ENCODE peak calls at places on chromosomes 12 and 14, in four cellular contexts. O, C, I and L are unnamed samples.

GRCh38 chr12:76144253-76144564 is 59.7 kb upstream of the NAP1L1 start:
- DNase-seq in O (no peak), C (no peak), I (no peak), L (no peak)

GRCh38 chr14:49924852-49925251 is 32.0 kb downstream of the ARF6 start:
- DNase-seq in O (no peak), C (no peak), I (no peak), L (no peak)

GRCh38 chr12:57097554-57097835 is 8.6 kb downstream of the NAB2 start:
- DNase-seq in O (no peak), C (no peak), I (no peak), L (no peak)

GRCh38 chr12:119075222-119075787 is 94.0 kb downstream of the SRRM4 start:
- DNase-seq in O (no peak), C (no peak), I (no peak), L (no peak)

GRCh38 chr14:56554301-56554700 is 25.3 kb upstream of the TMEM260 start:
- DNase-seq in O (no peak), C (no peak), I (no peak), L (no peak)

GRCh38 chr14:95480109-95480886 is 36.2 kb downstream of the SYNE3 start:
- DNase-seq in O (peak; percentile 63), C (no peak), I (no peak), L (no peak)

GRCh38 chr14:72678360-72678759 is 215.5 kb downstream of the DPF3 start:
- DNase-seq in O (no peak), C (no peak), I (no peak), L (no peak)

GRCh38 chr12:132262256-132263060 is 66.9 kb downstream of the GALNT9 start:
- DNase-seq in O (no peak), C (no peak), I (no peak), L (no peak)

GRCh38 chr14:64303471-64303917 is 9.3 kb upstream of the ESR2 start:
- DNase-seq in O (peak; percentile 49), C (peak; percentile 43), I (no peak), L (no peak)

GRCh38 chr14:51654549-51654879 is 2.8 kb downstream of the FRMD6 start:
- DNase-seq in O (no peak), C (no peak), I (no peak), L (no peak)

GRCh38 chr12:119176267-119177055 is 2.3 kb upstream of the HSPB8 start:
- DNase-seq in O (no peak), C (peak; percentile 24), I (no peak), L (peak; percentile 88)

GRCh38 chr12:6226701-6227096 is 26.5 kb downstream of the CD9 start:
- DNase-seq in O (no peak), C (no peak), I (no peak), L (peak; percentile 76)

GRCh38 chr12:92676710-92677109 is 26.1 kb upstream of the PLEKHG7 start:
- DNase-seq in O (no peak), C (no peak), I (no peak), L (no peak)

GRCh38 chr12:28742791-28743190 is 406.3 kb upstream of the FAR2 start:
- DNase-seq in O (no peak), C (no peak), I (no peak), L (no peak)

GRCh38 chr14:54881235-54881760 is 21.3 kb downstream of the GCH1 start:
- DNase-seq in O (peak; percentile 67), C (peak; percentile 64), I (no peak), L (no peak)

GRCh38 chr12:10339441-10339840 is 31.8 kb downstream of the KLRD1 start:
- DNase-seq in O (no peak), C (no peak), I (no peak), L (no peak)

GRCh38 chr12:29754235-29755189 is 29.2 kb downstream of the TMTC1 start:
- DNase-seq in O (peak; percentile 3), C (no peak), I (no peak), L (no peak)

GRCh38 chr12:9707864-9708808 is 24.8 kb downstream of the CLECL1 start:
- DNase-seq in O (no peak), C (no peak), I (peak; percentile 80), L (no peak)

GRCh38 chr14:23622990-23623389 is 13.2 kb upstream of the DHRS2 start:
- DNase-seq in O (no peak), C (no peak), I (no peak), L (no peak)

GRCh38 chr12:106767954-106768501 is 6.5 kb upstream of the RIC8B start:
- DNase-seq in O (no peak), C (no peak), I (no peak), L (no peak)

GRCh38 chr12:6161124-6161882 is 36.8 kb upstream of the VWF start:
- DNase-seq in O (no peak), C (no peak), I (peak; percentile 69), L (peak; percentile 60)

GRCh38 chr12:97951239-97951638 is 488.6 kb downstream of the RMST start:
- DNase-seq in O (no peak), C (no peak), I (no peak), L (no peak)

GRCh38 chr12:65824314-65824563 is at the start of gene HMGA2:
- DNase-seq in O (no peak), C (no peak), I (no peak), L (peak; percentile 68)

GRCh38 chr12:24948452-24948815 is 467 bp downstream of the BCAT1 start:
- DNase-seq in O (peak; percentile 56), C (no peak), I (no peak), L (no peak)

GRCh38 chr12:52540531-52540930 is 12.4 kb downstream of the KRT71 start:
- DNase-seq in O (no peak), C (no peak), I (peak; percentile 60), L (no peak)

GRCh38 chr12:122875590-122876220 is 20.2 kb downstream of the VPS37B start:
- DNase-seq in O (peak; percentile 75), C (no peak), I (no peak), L (no peak)

GRCh38 chr12:3677609-3678008 is 75.3 kb downstream of the CRACR2A start:
- DNase-seq in O (no peak), C (no peak), I (no peak), L (no peak)

GRCh38 chr14:80434574-80435321 is 223.4 kb upstream of the DIO2 start:
- DNase-seq in O (no peak), C (no peak), I (no peak), L (no peak)

GRCh38 chr14:21669284-21669683 is 4.3 kb downstream of the OR4E1 start:
- DNase-seq in O (no peak), C (no peak), I (no peak), L (no peak)

GRCh38 chr12:109771746-109772621 is 58.4 kb downstream of the FAM222A start:
- DNase-seq in O (no peak), C (no peak), I (no peak), L (peak; percentile 53)

GRCh38 chr12:64600164-64600561 is 10.1 kb upstream of the RASSF3 start:
- DNase-seq in O (no peak), C (no peak), I (no peak), L (no peak)

GRCh38 chr12:1939316-1939715 is 20.9 kb upstream of the CACNA2D4 start:
- DNase-seq in O (no peak), C (no peak), I (no peak), L (no peak)

GRCh38 chr14:68672609-68673285 is 120.1 kb downstream of the ZFP36L1 start:
- DNase-seq in O (no peak), C (no peak), I (no peak), L (no peak)

GRCh38 chr12:95435355-95435754 is 38.6 kb upstream of the METAP2 start:
- DNase-seq in O (no peak), C (no peak), I (no peak), L (no peak)

GRCh38 chr14:74392616-74393570 is 33.1 kb downstream of the SYNDIG1L start:
- DNase-seq in O (no peak), C (no peak), I (no peak), L (no peak)

GRCh38 chr14:61460853-61461611 is 139.7 kb downstream of the PRKCH start:
- DNase-seq in O (no peak), C (no peak), I (no peak), L (no peak)

GRCh38 chr12:54262403-54262925 is 17.5 kb downstream of the CBX5 start:
- DNase-seq in O (no peak), C (no peak), I (no peak), L (no peak)